ENCODE peak calls at places on chromosomes 11 and 22, in five cellular contexts. One of them, this sample, is unnamed.
A peak's percentile ranks its signal among the peaks of the same experiment; 100 is the strongest.

GRCh38 chr11:14373941-14374646 is 15.1 kb upstream of the RRAS2 start:
- DNase-seq in adrenal gland: peak; percentile 66
- DNase-seq in sigmoid colon: peak; percentile 69
- DNase-seq in stomach: peak; percentile 29
- DNase-seq in suprapubic skin: no peak
- DNase-seq in this sample: no peak

GRCh38 chr11:110979696-110980095 is 265.8 kb upstream of the POU2AF2 start:
- DNase-seq in adrenal gland: peak; percentile 23
- DNase-seq in sigmoid colon: no peak
- DNase-seq in stomach: no peak
- DNase-seq in suprapubic skin: no peak
- DNase-seq in this sample: no peak

GRCh38 chr11:92500463-92500862 is 275.8 kb downstream of the FAT3 start:
- DNase-seq in adrenal gland: no peak
- DNase-seq in sigmoid colon: no peak
- DNase-seq in stomach: no peak
- DNase-seq in suprapubic skin: no peak
- DNase-seq in this sample: no peak

GRCh38 chr11:63917685-63918523 is 940 bp upstream of the RCOR2 start:
- DNase-seq in adrenal gland: peak; percentile 74
- DNase-seq in sigmoid colon: peak; percentile 82
- DNase-seq in stomach: peak; percentile 74
- DNase-seq in suprapubic skin: no peak
- DNase-seq in this sample: peak; percentile 62

GRCh38 chr11:57320719-57321387 is 3.9 kb downstream of the TNKS1BP1 start:
- DNase-seq in adrenal gland: no peak
- DNase-seq in sigmoid colon: no peak
- DNase-seq in stomach: peak; percentile 70
- DNase-seq in suprapubic skin: no peak
- DNase-seq in this sample: peak; percentile 50

GRCh38 chr11:104967493-104968364 is 645 bp downstream of the CASP4 start:
- DNase-seq in adrenal gland: no peak
- DNase-seq in sigmoid colon: no peak
- DNase-seq in stomach: no peak
- DNase-seq in suprapubic skin: no peak
- DNase-seq in this sample: no peak

GRCh38 chr22:30310881-30311771 is 15.6 kb downstream of the TBC1D10A start:
- DNase-seq in adrenal gland: peak; percentile 90
- DNase-seq in sigmoid colon: peak; percentile 94
- DNase-seq in stomach: peak; percentile 92
- DNase-seq in suprapubic skin: peak; percentile 81
- DNase-seq in this sample: peak; percentile 80

GRCh38 chr22:26316732-26317131 is 112.3 kb upstream of the ASPHD2 start:
- DNase-seq in adrenal gland: no peak
- DNase-seq in sigmoid colon: no peak
- DNase-seq in stomach: no peak
- DNase-seq in suprapubic skin: no peak
- DNase-seq in this sample: no peak

GRCh38 chr11:134949121-134949591 is 537.1 kb upstream of the B3GAT1 start:
- DNase-seq in adrenal gland: peak; percentile 30
- DNase-seq in sigmoid colon: no peak
- DNase-seq in stomach: no peak
- DNase-seq in suprapubic skin: no peak
- DNase-seq in this sample: no peak

GRCh38 chr11:134907636-134908035 is 495.6 kb upstream of the B3GAT1 start:
- DNase-seq in adrenal gland: no peak
- DNase-seq in sigmoid colon: no peak
- DNase-seq in stomach: no peak
- DNase-seq in suprapubic skin: no peak
- DNase-seq in this sample: no peak

GRCh38 chr11:37905707-37906417 is 1307.8 kb upstream of the RAG2 start:
- DNase-seq in adrenal gland: no peak
- DNase-seq in sigmoid colon: no peak
- DNase-seq in stomach: no peak
- DNase-seq in suprapubic skin: no peak
- DNase-seq in this sample: peak; percentile 53

GRCh38 chr11:1207451-1208360 is 15.2 kb upstream of the MUC5B start:
- DNase-seq in adrenal gland: no peak
- DNase-seq in sigmoid colon: peak; percentile 59
- DNase-seq in stomach: no peak
- DNase-seq in suprapubic skin: peak; percentile 48
- DNase-seq in this sample: no peak

GRCh38 chr11:58580311-58580710 is 1.4 kb downstream of the ZFP91 start:
- DNase-seq in adrenal gland: no peak
- DNase-seq in sigmoid colon: no peak
- DNase-seq in stomach: no peak
- DNase-seq in suprapubic skin: no peak
- DNase-seq in this sample: no peak

DNA sequence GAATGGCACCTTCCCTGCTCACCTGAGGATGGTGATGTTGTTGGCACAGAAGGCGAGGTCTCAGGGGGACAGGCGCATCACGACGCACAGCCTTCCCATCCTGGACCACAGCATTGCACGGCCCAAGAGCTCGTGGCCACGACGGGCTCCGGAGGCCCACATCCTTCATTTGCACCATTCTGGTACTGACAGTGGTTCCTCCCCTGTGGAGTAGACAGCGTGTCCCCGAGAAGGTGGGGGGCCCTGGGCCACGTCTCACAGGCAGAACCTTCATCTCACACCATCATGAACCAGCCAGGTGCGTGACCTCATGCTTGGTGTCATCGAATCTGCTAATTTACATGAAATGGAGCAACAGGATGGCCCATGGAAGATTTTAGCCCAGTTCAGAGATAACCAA is 180.0 kb downstream of the CTTN start:
- DNase-seq in adrenal gland: no peak
- DNase-seq in sigmoid colon: peak; percentile 38
- DNase-seq in stomach: no peak
- DNase-seq in suprapubic skin: peak; percentile 43
- DNase-seq in this sample: no peak
- TF ChIP-seq POLR2A in adrenal gland: no peak
- TF ChIP-seq POLR2A in sigmoid colon: no peak
- TF ChIP-seq POLR2A in stomach: no peak
- TF ChIP-seq POLR2A in suprapubic skin: no peak
- TF ChIP-seq POLR2A in this sample: no peak

GRCh38 chr11:82864268-82864667 is 36.0 kb downstream of the PRCP start:
- DNase-seq in adrenal gland: peak; percentile 80
- DNase-seq in sigmoid colon: peak; percentile 81
- DNase-seq in stomach: peak; percentile 42
- DNase-seq in suprapubic skin: peak; percentile 81
- DNase-seq in this sample: peak; percentile 44

GRCh38 chr11:82869657-82870056 is 30.6 kb downstream of the PRCP start:
- DNase-seq in adrenal gland: no peak
- DNase-seq in sigmoid colon: no peak
- DNase-seq in stomach: no peak
- DNase-seq in suprapubic skin: no peak
- DNase-seq in this sample: no peak

GRCh38 chr11:82871646-82872045 is 28.6 kb downstream of the PRCP start:
- DNase-seq in adrenal gland: no peak
- DNase-seq in sigmoid colon: no peak
- DNase-seq in stomach: no peak
- DNase-seq in suprapubic skin: no peak
- DNase-seq in this sample: no peak

GRCh38 chr11:82865841-82866240 is 34.4 kb downstream of the PRCP start:
- DNase-seq in adrenal gland: no peak
- DNase-seq in sigmoid colon: no peak
- DNase-seq in stomach: no peak
- DNase-seq in suprapubic skin: no peak
- DNase-seq in this sample: no peak

DNA sequence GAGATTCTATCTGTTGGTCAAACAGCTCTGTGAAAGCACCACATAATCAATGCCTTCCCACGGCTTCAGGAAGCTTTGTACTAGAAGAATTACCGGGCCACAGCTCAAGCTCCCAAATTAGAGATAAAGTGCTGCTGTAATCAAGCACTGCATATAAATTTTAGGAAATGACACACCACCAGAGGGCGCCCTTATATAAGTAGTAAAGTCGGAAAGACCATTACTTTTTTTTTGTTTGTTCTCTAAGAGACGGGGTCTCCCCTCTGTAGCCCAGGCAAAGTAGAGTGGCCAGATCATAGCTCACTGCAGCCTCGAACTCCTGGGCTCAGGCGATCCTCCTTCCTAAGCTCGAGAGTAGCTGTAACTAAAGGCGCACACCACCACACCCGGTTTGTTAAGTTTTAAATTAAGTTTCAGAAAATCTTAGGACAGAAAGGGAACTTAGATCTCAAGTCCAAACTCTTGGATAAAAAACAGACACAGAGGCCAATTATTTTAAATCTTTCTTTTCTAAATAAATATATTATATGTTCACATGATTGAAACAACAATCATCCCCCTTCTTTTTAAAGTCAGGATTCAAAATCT is 32.6 kb downstream of the PRCP start:
- DNase-seq in adrenal gland: peak; percentile 93
- DNase-seq in sigmoid colon: peak; percentile 83
- DNase-seq in stomach: peak; percentile 79
- DNase-seq in suprapubic skin: peak; percentile 81
- DNase-seq in this sample: peak; percentile 75
- H3K4me3 ChIP-seq in adrenal gland: peak overlapping the region; percentile 31
- H3K4me3 ChIP-seq in sigmoid colon: no peak overlapping the region
- H3K4me3 ChIP-seq in stomach: no peak overlapping the region
- H3K4me3 ChIP-seq in suprapubic skin: no peak overlapping the region
- H3K4me3 ChIP-seq in this sample: no peak overlapping the region

GRCh38 chr11:6124245-6124644 is 16.8 kb downstream of the OR56B4 start:
- DNase-seq in adrenal gland: no peak
- DNase-seq in sigmoid colon: no peak
- DNase-seq in stomach: no peak
- DNase-seq in suprapubic skin: no peak
- DNase-seq in this sample: no peak
- H3K27me3 ChIP-seq in adrenal gland: no peaks in the 10 kb centered on the region
- H3K27me3 ChIP-seq in sigmoid colon: no peaks in the 10 kb centered on the region
- H3K27me3 ChIP-seq in stomach: no peaks in the 10 kb centered on the region
- H3K27me3 ChIP-seq in suprapubic skin: no peaks in the 10 kb centered on the region
- H3K27me3 ChIP-seq in this sample: no peaks in the 10 kb centered on the region

DNA sequence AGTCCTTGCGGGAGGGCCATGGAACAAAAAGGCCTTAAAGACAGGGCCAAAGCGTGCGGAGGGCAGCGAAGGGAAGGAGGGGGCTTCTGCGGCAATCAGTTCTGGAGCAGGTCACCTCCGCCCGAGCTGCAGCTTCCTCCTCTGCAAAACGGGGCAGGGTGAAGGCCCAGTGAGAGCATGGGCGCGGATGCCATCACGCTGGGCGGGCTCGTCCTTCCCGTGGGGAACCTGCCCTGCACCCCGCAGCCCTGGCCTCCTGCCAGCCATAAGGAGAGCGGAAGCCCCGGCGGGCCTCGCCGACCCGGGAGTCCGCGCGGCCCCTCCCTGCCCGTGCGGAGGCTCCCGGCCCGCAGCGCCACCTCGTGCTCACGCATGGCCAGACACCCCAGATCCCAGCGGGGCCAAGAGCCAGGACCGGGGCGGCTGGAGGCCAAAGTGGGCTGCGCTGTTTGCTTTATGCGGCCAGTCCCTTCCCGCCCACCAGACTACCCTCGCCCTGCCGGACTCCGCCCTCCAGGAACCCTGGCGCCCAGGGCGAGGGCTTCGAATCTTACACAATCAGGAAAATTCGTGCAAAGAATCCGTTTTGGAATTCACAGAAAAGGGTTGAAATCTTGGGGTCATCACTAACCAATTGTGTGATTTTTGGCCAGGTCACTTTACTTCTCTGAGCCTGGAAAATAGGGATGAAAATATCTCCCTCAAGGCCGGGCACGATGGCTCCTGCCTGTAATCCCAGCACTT is 16.1 kb downstream of the TSKU start:
- DNase-seq in adrenal gland: peak; percentile 83
- DNase-seq in sigmoid colon: peak; percentile 93
- DNase-seq in stomach: peak; percentile 86
- DNase-seq in suprapubic skin: peak; percentile 94
- DNase-seq in this sample: peak; percentile 88
- TF ChIP-seq POLR2A in adrenal gland: no peak
- TF ChIP-seq POLR2A in sigmoid colon: no peak
- TF ChIP-seq POLR2A in stomach: no peak
- TF ChIP-seq POLR2A in suprapubic skin: no peak
- TF ChIP-seq POLR2A in this sample: no peak

DNA sequence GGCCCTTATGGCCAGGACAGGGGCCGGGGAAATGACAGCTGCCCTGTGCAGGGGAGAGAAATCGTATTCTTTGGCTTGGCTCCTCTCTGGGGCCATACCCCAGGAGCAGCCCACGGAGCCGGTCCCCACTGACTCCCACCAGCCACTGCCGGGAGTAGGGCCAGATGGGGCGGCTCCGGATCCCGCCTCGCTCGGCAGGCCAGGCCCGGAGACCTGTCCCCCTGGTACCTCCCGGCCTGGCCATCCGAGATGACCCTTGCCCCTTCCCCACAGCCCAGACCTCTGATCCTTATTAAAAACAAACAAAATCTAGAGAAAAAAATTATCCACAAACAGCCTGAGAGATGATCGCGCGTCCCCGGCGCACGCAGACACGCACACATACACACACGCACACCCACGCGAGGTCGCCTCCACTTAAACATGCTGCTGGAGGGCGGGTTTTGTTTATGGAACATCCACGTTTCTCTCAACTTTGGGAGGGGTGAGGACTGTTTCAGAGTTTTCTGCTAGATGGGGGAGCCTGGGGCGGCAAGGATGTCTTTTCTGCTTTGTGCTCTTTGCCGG is 59.1 kb downstream of the IGLL1 start:
- DNase-seq in adrenal gland: no peak
- DNase-seq in sigmoid colon: peak; percentile 78
- DNase-seq in stomach: no peak
- DNase-seq in suprapubic skin: no peak
- DNase-seq in this sample: no peak
- H3K4me3 ChIP-seq in adrenal gland: peak overlapping the region; percentile 53
- H3K4me3 ChIP-seq in sigmoid colon: peak overlapping the region; percentile 41
- H3K4me3 ChIP-seq in stomach: peak overlapping the region; percentile 45
- H3K4me3 ChIP-seq in suprapubic skin: peak overlapping the region; percentile 56
- H3K4me3 ChIP-seq in this sample: no peak overlapping the region

GRCh38 chr22:20967697-20968201 is 694 bp downstream of the AIFM3 start:
- DNase-seq in adrenal gland: no peak
- DNase-seq in sigmoid colon: no peak
- DNase-seq in stomach: no peak
- DNase-seq in suprapubic skin: no peak
- DNase-seq in this sample: no peak

GRCh38 chr22:20966883-20967696 is at the start of gene AIFM3:
- DNase-seq in adrenal gland: no peak
- DNase-seq in sigmoid colon: no peak
- DNase-seq in stomach: no peak
- DNase-seq in suprapubic skin: no peak
- DNase-seq in this sample: no peak

GRCh38 chr22:20970939-20971657 is 4.0 kb downstream of the AIFM3 start:
- DNase-seq in adrenal gland: no peak
- DNase-seq in sigmoid colon: no peak
- DNase-seq in stomach: no peak
- DNase-seq in suprapubic skin: no peak
- DNase-seq in this sample: no peak

GRCh38 chr22:20965888-20966855 is 883 bp upstream of the AIFM3 start:
- DNase-seq in adrenal gland: no peak
- DNase-seq in sigmoid colon: no peak
- DNase-seq in stomach: no peak
- DNase-seq in suprapubic skin: no peak
- DNase-seq in this sample: peak; percentile 85

GRCh38 chr22:20968281-20968977 is 1.4 kb downstream of the AIFM3 start:
- DNase-seq in adrenal gland: no peak
- DNase-seq in sigmoid colon: no peak
- DNase-seq in stomach: no peak
- DNase-seq in suprapubic skin: no peak
- DNase-seq in this sample: no peak
- H3K27me3 ChIP-seq in adrenal gland: no peaks in the 10 kb centered on the region
- H3K27me3 ChIP-seq in sigmoid colon: peaks cover 16% of the 10 kb centered on the region
- H3K27me3 ChIP-seq in stomach: peaks cover 23% of the 10 kb centered on the region
- H3K27me3 ChIP-seq in suprapubic skin: no peaks in the 10 kb centered on the region
- H3K27me3 ChIP-seq in this sample: peaks cover 14% of the 10 kb centered on the region